ENCODE peak calls at places on chromosomes 12 and 14, in eight cellular contexts. L is endothelial cell of umbilical vein, S is K562, W is transverse colon, P is GM12878, B is prostate gland, J is upper lobe of left lung, E is H1. D is an unnamed sample.

GRCh38 chr14:79502751-79503148 is 708.6 kb downstream of the DIO2 start:
- DNase-seq in L (no peak), S (no peak), W (no peak), P (no peak), B (no peak), J (no peak), E (no peak), D (no peak)

GRCh38 chr12:28242129-28242887 is 52.1 kb downstream of the CCDC91 start:
- DNase-seq in L (no peak), S (peak; percentile 28), W (no peak), P (no peak), B (no peak), J (no peak), E (no peak), D (no peak)

GRCh38 chr12:31518680-31519227 is 72.2 kb downstream of the DENND5B start:
- DNase-seq in L (peak; percentile 99), S (no peak), W (peak; percentile 21), P (no peak), B (no peak), J (no peak), E (no peak), D (no peak)

GRCh38 chr12:13811061-13811460 is 170.3 kb downstream of the GRIN2B start:
- DNase-seq in L (no peak), S (no peak), W (no peak), P (no peak), B (no peak), J (no peak), E (no peak), D (no peak)

GRCh38 chr12:31737345-31737744 is 8.5 kb upstream of the AMN1 start:
- DNase-seq in L (no peak), S (no peak), W (no peak), P (no peak), B (no peak), J (no peak), E (peak; percentile 32), D (no peak)

GRCh38 chr14:101072945-101073597 is 169.5 kb upstream of the RTL1 start:
- DNase-seq in L (peak; percentile 99), S (peak; percentile 54), W (peak; percentile 81), P (no peak), B (peak; percentile 84), J (peak; percentile 61), E (peak; percentile 59), D (peak; percentile 31)

GRCh38 chr14:71029236-71029781 is 122.0 kb downstream of the PCNX1 start:
- DNase-seq in L (no peak), S (no peak), W (no peak), P (no peak), B (no peak), J (no peak), E (no peak), D (no peak)

GRCh38 chr12:21941522-21942376 is 523 bp upstream of the ABCC9 start:
- DNase-seq in L (peak; percentile 20), S (no peak), W (peak; percentile 45), P (no peak), B (no peak), J (peak; percentile 86), E (peak; percentile 51), D (no peak)

GRCh38 chr12:76555226-76555767 is 4.3 kb downstream of the OSBPL8 start:
- DNase-seq in L (no peak), S (no peak), W (no peak), P (no peak), B (no peak), J (no peak), E (no peak), D (no peak)

GRCh38 chr12:116201908-116202307 is 75.6 kb downstream of the MED13L start:
- DNase-seq in L (no peak), S (no peak), W (no peak), P (no peak), B (no peak), J (no peak), E (no peak), D (no peak)

GRCh38 chr12:132208153-132208823 is 64.0 kb downstream of the NOC4L start:
- DNase-seq in L (no peak), S (no peak), W (no peak), P (no peak), B (no peak), J (no peak), E (no peak), D (no peak)

GRCh38 chr12:102522768-102523167 is 42.4 kb upstream of the IGF1 start:
- DNase-seq in L (no peak), S (no peak), W (no peak), P (no peak), B (no peak), J (no peak), E (no peak), D (no peak)

GRCh38 chr12:64059685-64060084 is 162.4 kb downstream of the KICS2 start:
- DNase-seq in L (no peak), S (no peak), W (no peak), P (no peak), B (no peak), J (no peak), E (no peak), D (no peak)

GRCh38 chr12:12560587-12561304 is 1.9 kb downstream of the DUSP16 start:
- DNase-seq in L (peak; percentile 74), S (peak; percentile 8), W (peak; percentile 68), P (peak; percentile 66), B (peak; percentile 78), J (no peak), E (no peak), D (peak; percentile 74)

GRCh38 chr14:80055912-80056801 is 155.1 kb downstream of the DIO2 start:
- DNase-seq in L (peak; percentile 47), S (peak; percentile 5), W (peak; percentile 9), P (no peak), B (peak; percentile 29), J (no peak), E (peak; percentile 58), D (peak; percentile 27)

GRCh38 chr12:27277846-27278260 is 33.8 kb downstream of the STK38L start:
- DNase-seq in L (peak; percentile 74), S (no peak), W (peak; percentile 51), P (peak; percentile 73), B (no peak), J (no peak), E (no peak), D (no peak)

GRCh38 chr12:102300824-102301461 is 103.3 kb upstream of the PMCH start:
- DNase-seq in L (peak; percentile 50), S (peak; percentile 27), W (no peak), P (peak; percentile 61), B (no peak), J (no peak), E (no peak), D (no peak)

GRCh38 chr12:90855534-90855933 is 99.4 kb downstream of the CCER1 start:
- DNase-seq in L (no peak), S (no peak), W (no peak), P (no peak), B (no peak), J (no peak), E (no peak), D (no peak)

GRCh38 chr12:90854136-90854689 is 100.8 kb downstream of the CCER1 start:
- DNase-seq in L (peak; percentile 60), S (no peak), W (no peak), P (no peak), B (peak; percentile 19), J (no peak), E (no peak), D (no peak)

GRCh38 chr12:90851800-90852718 is 102.9 kb downstream of the CCER1 start:
- DNase-seq in L (peak; percentile 18), S (no peak), W (no peak), P (no peak), B (no peak), J (no peak), E (no peak), D (no peak)
- TF ChIP-seq POLR2AphosphoS5 in L (no peak), S (no peak), W (no peak), P (no peak), B (no peak), J (no peak), E (no peak), D (no peak)

DNA sequence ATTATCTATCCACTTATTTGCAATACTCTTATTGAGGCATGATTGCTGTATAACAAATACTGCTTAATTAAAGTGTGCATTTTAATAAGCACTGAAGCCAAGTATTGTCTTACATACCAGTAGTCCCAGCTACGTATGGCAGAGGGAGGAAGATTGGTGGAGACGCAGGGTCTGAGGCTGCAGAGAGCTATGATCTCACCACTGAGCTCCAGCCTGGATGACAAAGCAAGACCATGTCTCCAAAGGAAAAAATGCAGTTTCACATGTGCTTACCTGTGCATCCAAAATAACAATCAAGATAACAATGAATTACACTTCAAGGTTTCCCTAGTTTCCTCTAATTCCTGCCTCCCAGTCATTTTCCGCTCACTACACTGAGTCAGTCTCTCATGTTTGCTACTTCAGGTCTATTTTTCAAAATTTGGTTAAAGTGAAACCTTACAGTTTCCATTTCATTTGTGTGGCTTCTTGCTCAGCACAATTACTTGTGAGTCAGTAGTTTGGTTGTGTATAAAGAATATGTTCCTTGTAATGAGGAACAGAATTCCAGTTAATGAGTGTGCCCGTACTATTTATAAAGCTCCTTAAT is 1250.1 kb downstream of the TMEM121 start:
- DNase-seq in L (no peak), S (no peak), W (no peak), P (no peak), B (no peak), J (no peak), E (no peak), D (no peak)
- H3K27ac ChIP-seq in L (no peak overlapping the region), S (no peak overlapping the region), W (no peak overlapping the region), P (no peak overlapping the region), B (no peak overlapping the region), J (no peak overlapping the region), E (no peak overlapping the region), D (no peak overlapping the region)

DNA sequence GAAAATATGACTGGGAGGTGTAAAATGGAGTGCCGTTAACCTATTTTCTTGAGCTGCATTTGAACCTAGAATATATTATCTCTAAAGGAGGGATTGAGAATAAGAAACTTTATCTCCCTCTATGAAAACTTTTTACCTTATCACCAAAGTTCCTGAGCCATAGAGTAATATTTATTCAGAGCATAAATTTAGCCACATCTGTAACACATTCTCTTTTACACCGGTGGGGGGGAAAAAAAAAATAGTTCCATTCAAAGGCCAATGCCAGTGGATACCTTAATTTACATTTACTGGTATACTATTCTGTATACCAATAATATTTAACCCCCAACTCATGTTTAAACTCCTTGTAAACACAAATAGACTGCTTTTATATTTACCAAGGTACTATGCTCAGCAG is 21.7 kb downstream of the CERS5 start:
- DNase-seq in L (no peak), S (no peak), W (no peak), P (no peak), B (no peak), J (no peak), E (no peak), D (no peak)
- TF ChIP-seq POLR2A in L (no peak), S (no peak), W (no peak), P (no peak), B (no peak), J (no peak), E (no peak), D (no peak)

DNA sequence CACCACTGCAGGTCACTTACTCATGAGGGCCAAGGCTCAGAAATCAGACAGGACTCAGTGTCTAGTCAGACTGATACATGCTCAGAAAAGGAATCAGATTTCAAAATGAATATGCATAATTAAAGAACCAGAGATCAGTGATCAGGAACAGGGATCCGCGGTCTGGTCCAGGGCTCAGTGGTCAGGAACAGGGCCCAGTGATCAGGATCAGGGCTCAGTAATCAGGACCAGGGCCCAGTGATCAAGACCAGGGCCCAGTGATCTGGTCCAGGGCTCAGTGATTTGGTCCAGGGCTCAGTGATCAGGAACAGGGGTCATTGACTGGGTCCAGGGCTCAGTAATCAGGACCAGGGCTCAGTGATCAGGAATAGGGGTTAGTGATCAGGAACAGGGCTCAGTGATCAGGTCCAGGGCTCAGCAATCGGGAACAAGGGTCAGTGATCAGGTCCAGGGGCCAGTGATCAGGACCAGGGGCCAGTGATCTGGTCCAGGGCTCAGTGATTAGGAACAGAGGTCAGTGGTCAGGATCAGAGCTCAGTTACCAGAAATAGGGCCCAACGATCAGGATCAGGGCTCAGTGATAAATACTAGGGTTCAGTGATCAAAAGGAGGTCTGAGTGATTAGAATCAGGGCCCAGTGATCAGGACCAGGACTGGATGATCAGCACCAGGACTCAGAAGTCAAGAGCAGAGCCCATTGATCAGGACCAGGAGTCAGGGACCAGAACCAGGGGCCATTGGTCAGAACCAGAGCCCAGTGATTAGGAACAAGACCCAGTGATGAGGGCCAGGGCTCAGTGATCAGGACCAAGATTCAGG is 175.3 kb downstream of the TMEM121 start:
- DNase-seq in L (no peak), S (no peak), W (no peak), P (no peak), B (no peak), J (no peak), E (no peak), D (no peak)
- TF ChIP-seq POLR2AphosphoS5 in L (no peak), S (no peak), W (no peak), P (no peak), B (no peak), J (no peak), E (no peak), D (no peak)

D was measured in stomach.